ENCODE peak calls at places on chromosomes 4 and X, in five cellular contexts. One of them, this sample, is unnamed.

GRCh38 chrX:149510386-149510785 is 5.3 kb upstream of the IDS start:
- DNase-seq in stimulated activated CD4-positive, alpha-beta T cell treated with anti-CD3 and anti-CD28 coated beads, Interleukin-12 subunit alpha, Interleukin-12 subunit beta, amount 100 ng/mL, for 48 hours: no peak
- DNase-seq in A549: no peak
- DNase-seq in neural crest cell: no peak
- DNase-seq in hepatic stellate cell: no peak
- DNase-seq in this sample: no peak

GRCh38 chr4:106690487-106690886 is 321.9 kb upstream of the GIMD1 start:
- DNase-seq in neural crest cell: no peak
- DNase-seq in hepatic stellate cell: peak; percentile 31
- DNase-seq in stimulated activated CD4-positive, alpha-beta T cell treated with anti-CD3 and anti-CD28 coated beads, Interleukin-12 subunit alpha, Interleukin-12 subunit beta, amount 100 ng/mL, for 48 hours: no peak
- DNase-seq in A549: no peak
- DNase-seq in this sample: no peak

GRCh38 chrX:70444326-70445196 is at the start of gene DLG3:
- DNase-seq in hepatic stellate cell: peak; percentile 80
- DNase-seq in neural crest cell: peak; percentile 54
- DNase-seq in stimulated activated CD4-positive, alpha-beta T cell treated with anti-CD3 and anti-CD28 coated beads, Interleukin-12 subunit alpha, Interleukin-12 subunit beta, amount 100 ng/mL, for 48 hours: no peak
- DNase-seq in A549: peak; percentile 33
- DNase-seq in this sample: no peak

GRCh38 chrX:155065035-155065734 is 5.8 kb downstream of the CMC4 start:
- DNase-seq in hepatic stellate cell: no peak
- DNase-seq in neural crest cell: no peak
- DNase-seq in A549: no peak
- DNase-seq in stimulated activated CD4-positive, alpha-beta T cell treated with anti-CD3 and anti-CD28 coated beads, Interleukin-12 subunit alpha, Interleukin-12 subunit beta, amount 100 ng/mL, for 48 hours: no peak
- DNase-seq in this sample: no peak

GRCh38 chr4:132227349-132228165 is 921.5 kb upstream of the PCDH10 start:
- DNase-seq in hepatic stellate cell: no peak
- DNase-seq in neural crest cell: peak; percentile 54
- DNase-seq in stimulated activated CD4-positive, alpha-beta T cell treated with anti-CD3 and anti-CD28 coated beads, Interleukin-12 subunit alpha, Interleukin-12 subunit beta, amount 100 ng/mL, for 48 hours: no peak
- DNase-seq in A549: peak; percentile 62
- DNase-seq in this sample: peak; percentile 53

GRCh38 chr4:87732033-87732770 is 67.2 kb upstream of the IBSP start:
- DNase-seq in neural crest cell: no peak
- DNase-seq in A549: no peak
- DNase-seq in hepatic stellate cell: no peak
- DNase-seq in stimulated activated CD4-positive, alpha-beta T cell treated with anti-CD3 and anti-CD28 coated beads, Interleukin-12 subunit alpha, Interleukin-12 subunit beta, amount 100 ng/mL, for 48 hours: no peak
- DNase-seq in this sample: no peak

GRCh38 chrX:48709522-48710117 is 13.1 kb downstream of the SUV39H1 start:
- DNase-seq in stimulated activated CD4-positive, alpha-beta T cell treated with anti-CD3 and anti-CD28 coated beads, Interleukin-12 subunit alpha, Interleukin-12 subunit beta, amount 100 ng/mL, for 48 hours: no peak
- DNase-seq in hepatic stellate cell: no peak
- DNase-seq in A549: no peak
- DNase-seq in neural crest cell: no peak
- DNase-seq in this sample: no peak

GRCh38 chrX:153592966-153593688 is 5.8 kb downstream of the CCNQ start:
- DNase-seq in hepatic stellate cell: no peak
- DNase-seq in stimulated activated CD4-positive, alpha-beta T cell treated with anti-CD3 and anti-CD28 coated beads, Interleukin-12 subunit alpha, Interleukin-12 subunit beta, amount 100 ng/mL, for 48 hours: no peak
- DNase-seq in neural crest cell: no peak
- DNase-seq in A549: no peak
- DNase-seq in this sample: no peak

GRCh38 chr4:80875642-80876041 is 154.9 kb upstream of the BMP3 start:
- DNase-seq in hepatic stellate cell: no peak
- DNase-seq in stimulated activated CD4-positive, alpha-beta T cell treated with anti-CD3 and anti-CD28 coated beads, Interleukin-12 subunit alpha, Interleukin-12 subunit beta, amount 100 ng/mL, for 48 hours: no peak
- DNase-seq in neural crest cell: no peak
- DNase-seq in A549: no peak
- DNase-seq in this sample: no peak

GRCh38 chr4:46441116-46441859 is 51.4 kb upstream of the GABRA2 start:
- DNase-seq in hepatic stellate cell: no peak
- DNase-seq in neural crest cell: no peak
- DNase-seq in stimulated activated CD4-positive, alpha-beta T cell treated with anti-CD3 and anti-CD28 coated beads, Interleukin-12 subunit alpha, Interleukin-12 subunit beta, amount 100 ng/mL, for 48 hours: no peak
- DNase-seq in A549: no peak
- DNase-seq in this sample: no peak

GRCh38 chr4:134471569-134471968 is 270.0 kb upstream of the PABPC4L start:
- DNase-seq in stimulated activated CD4-positive, alpha-beta T cell treated with anti-CD3 and anti-CD28 coated beads, Interleukin-12 subunit alpha, Interleukin-12 subunit beta, amount 100 ng/mL, for 48 hours: no peak
- DNase-seq in hepatic stellate cell: no peak
- DNase-seq in A549: no peak
- DNase-seq in neural crest cell: no peak
- DNase-seq in this sample: no peak

GRCh38 chr4:29259556-29259955 is 1460.6 kb upstream of the PCDH7 start:
- DNase-seq in A549: no peak
- DNase-seq in stimulated activated CD4-positive, alpha-beta T cell treated with anti-CD3 and anti-CD28 coated beads, Interleukin-12 subunit alpha, Interleukin-12 subunit beta, amount 100 ng/mL, for 48 hours: no peak
- DNase-seq in neural crest cell: no peak
- DNase-seq in hepatic stellate cell: no peak
- DNase-seq in this sample: no peak

GRCh38 chr4:143372093-143372915 is 35.6 kb downstream of the GAB1 start:
- DNase-seq in stimulated activated CD4-positive, alpha-beta T cell treated with anti-CD3 and anti-CD28 coated beads, Interleukin-12 subunit alpha, Interleukin-12 subunit beta, amount 100 ng/mL, for 48 hours: no peak
- DNase-seq in hepatic stellate cell: no peak
- DNase-seq in A549: no peak
- DNase-seq in neural crest cell: no peak
- DNase-seq in this sample: no peak

GRCh38 chr4:42568610-42569207 is 88.2 kb downstream of the ATP8A1 start:
- DNase-seq in neural crest cell: peak; percentile 62
- DNase-seq in hepatic stellate cell: peak; percentile 24
- DNase-seq in A549: peak; percentile 64
- DNase-seq in stimulated activated CD4-positive, alpha-beta T cell treated with anti-CD3 and anti-CD28 coated beads, Interleukin-12 subunit alpha, Interleukin-12 subunit beta, amount 100 ng/mL, for 48 hours: peak; percentile 15
- DNase-seq in this sample: peak; percentile 45

GRCh38 chrX:19121898-19122640 is at the start of gene ADGRG2:
- DNase-seq in hepatic stellate cell: peak; percentile 25
- DNase-seq in neural crest cell: peak; percentile 20
- DNase-seq in stimulated activated CD4-positive, alpha-beta T cell treated with anti-CD3 and anti-CD28 coated beads, Interleukin-12 subunit alpha, Interleukin-12 subunit beta, amount 100 ng/mL, for 48 hours: no peak
- DNase-seq in A549: peak; percentile 55
- DNase-seq in this sample: peak; percentile 16

This sample was measured in progenitor cell of endocrine pancreas.